ENCODE peak calls at places on chromosomes 3 and 15, in five cellular contexts. One of them, this sample, is unnamed.
A peak's percentile ranks its signal among the peaks of the same experiment; 100 is the strongest.

GRCh38 chr15:25616471-25616870 is 177.6 kb upstream of the UBE3A start:
- DNase-seq in HL-60: no peak
- DNase-seq in lung microvascular endothelial cell: no peak
- DNase-seq in choroid plexus epithelial cell: no peak
- DNase-seq in stimulated activated effector memory CD8-positive, alpha-beta T cell treated with anti-CD3 and anti-CD28 coated beads, Interleukin-12 subunit alpha, Interleukin-12 subunit beta, amount 100 ng/mL, for 72 hours: no peak
- DNase-seq in this sample: no peak

GRCh38 chr3:109729111-109729510 is 391.8 kb upstream of the DPPA4 start:
- DNase-seq in choroid plexus epithelial cell: peak; percentile 43
- DNase-seq in HL-60: no peak
- DNase-seq in lung microvascular endothelial cell: no peak
- DNase-seq in stimulated activated effector memory CD8-positive, alpha-beta T cell treated with anti-CD3 and anti-CD28 coated beads, Interleukin-12 subunit alpha, Interleukin-12 subunit beta, amount 100 ng/mL, for 72 hours: no peak
- DNase-seq in this sample: peak; percentile 9

GRCh38 chr3:151203053-151203420 is at the start of gene GPR171:
- DNase-seq in stimulated activated effector memory CD8-positive, alpha-beta T cell treated with anti-CD3 and anti-CD28 coated beads, Interleukin-12 subunit alpha, Interleukin-12 subunit beta, amount 100 ng/mL, for 72 hours: peak; percentile 82
- DNase-seq in choroid plexus epithelial cell: no peak
- DNase-seq in HL-60: no peak
- DNase-seq in lung microvascular endothelial cell: no peak
- DNase-seq in this sample: no peak

GRCh38 chr3:185796431-185797107 is 28.3 kb downstream of the IGF2BP2 start:
- DNase-seq in choroid plexus epithelial cell: peak; percentile 54
- DNase-seq in stimulated activated effector memory CD8-positive, alpha-beta T cell treated with anti-CD3 and anti-CD28 coated beads, Interleukin-12 subunit alpha, Interleukin-12 subunit beta, amount 100 ng/mL, for 72 hours: no peak
- DNase-seq in HL-60: no peak
- DNase-seq in lung microvascular endothelial cell: peak; percentile 96
- DNase-seq in this sample: peak; percentile 79

GRCh38 chr15:86266896-86267484 is 187.3 kb downstream of the AGBL1 start:
- DNase-seq in stimulated activated effector memory CD8-positive, alpha-beta T cell treated with anti-CD3 and anti-CD28 coated beads, Interleukin-12 subunit alpha, Interleukin-12 subunit beta, amount 100 ng/mL, for 72 hours: no peak
- DNase-seq in choroid plexus epithelial cell: no peak
- DNase-seq in lung microvascular endothelial cell: no peak
- DNase-seq in HL-60: no peak
- DNase-seq in this sample: no peak

GRCh38 chr3:187401861-187402260 is 33.7 kb downstream of the RTP4 start:
- DNase-seq in stimulated activated effector memory CD8-positive, alpha-beta T cell treated with anti-CD3 and anti-CD28 coated beads, Interleukin-12 subunit alpha, Interleukin-12 subunit beta, amount 100 ng/mL, for 72 hours: no peak
- DNase-seq in choroid plexus epithelial cell: no peak
- DNase-seq in HL-60: no peak
- DNase-seq in lung microvascular endothelial cell: no peak
- DNase-seq in this sample: no peak

GRCh38 chr3:140910860-140911259 is 30.8 kb upstream of the SLC25A36 start:
- DNase-seq in choroid plexus epithelial cell: peak; percentile 44
- DNase-seq in stimulated activated effector memory CD8-positive, alpha-beta T cell treated with anti-CD3 and anti-CD28 coated beads, Interleukin-12 subunit alpha, Interleukin-12 subunit beta, amount 100 ng/mL, for 72 hours: no peak
- DNase-seq in lung microvascular endothelial cell: peak; percentile 32
- DNase-seq in HL-60: no peak
- DNase-seq in this sample: peak; percentile 20

GRCh38 chr3:71710906-71711494 is 14.2 kb downstream of the EIF4E3 start:
- DNase-seq in HL-60: peak; percentile 30
- DNase-seq in choroid plexus epithelial cell: peak; percentile 78
- DNase-seq in lung microvascular endothelial cell: peak; percentile 68
- DNase-seq in stimulated activated effector memory CD8-positive, alpha-beta T cell treated with anti-CD3 and anti-CD28 coated beads, Interleukin-12 subunit alpha, Interleukin-12 subunit beta, amount 100 ng/mL, for 72 hours: no peak
- DNase-seq in this sample: peak; percentile 63

GRCh38 chr3:119637679-119638525 is 22.5 kb downstream of the POPDC2 start:
- DNase-seq in choroid plexus epithelial cell: peak; percentile 80
- DNase-seq in lung microvascular endothelial cell: peak; percentile 27
- DNase-seq in HL-60: peak; percentile 54
- DNase-seq in stimulated activated effector memory CD8-positive, alpha-beta T cell treated with anti-CD3 and anti-CD28 coated beads, Interleukin-12 subunit alpha, Interleukin-12 subunit beta, amount 100 ng/mL, for 72 hours: peak; percentile 58
- DNase-seq in this sample: peak; percentile 88

GRCh38 chr15:89081878-89082277 is 6.4 kb upstream of the ABHD2 start:
- DNase-seq in lung microvascular endothelial cell: no peak
- DNase-seq in HL-60: no peak
- DNase-seq in choroid plexus epithelial cell: no peak
- DNase-seq in stimulated activated effector memory CD8-positive, alpha-beta T cell treated with anti-CD3 and anti-CD28 coated beads, Interleukin-12 subunit alpha, Interleukin-12 subunit beta, amount 100 ng/mL, for 72 hours: no peak
- DNase-seq in this sample: no peak

GRCh38 chr15:26235148-26235769 is 372.1 kb upstream of the ATP10A start:
- DNase-seq in choroid plexus epithelial cell: no peak
- DNase-seq in HL-60: no peak
- DNase-seq in stimulated activated effector memory CD8-positive, alpha-beta T cell treated with anti-CD3 and anti-CD28 coated beads, Interleukin-12 subunit alpha, Interleukin-12 subunit beta, amount 100 ng/mL, for 72 hours: no peak
- DNase-seq in lung microvascular endothelial cell: no peak
- DNase-seq in this sample: no peak

GRCh38 chr3:10164546-10165393 is at the start of gene IRAK2:
- DNase-seq in stimulated activated effector memory CD8-positive, alpha-beta T cell treated with anti-CD3 and anti-CD28 coated beads, Interleukin-12 subunit alpha, Interleukin-12 subunit beta, amount 100 ng/mL, for 72 hours: peak; percentile 83
- DNase-seq in HL-60: peak; percentile 39
- DNase-seq in choroid plexus epithelial cell: peak; percentile 60
- DNase-seq in lung microvascular endothelial cell: peak; percentile 79
- DNase-seq in this sample: peak; percentile 56

GRCh38 chr3:43785551-43785950 is 94.8 kb downstream of the ABHD5 start:
- DNase-seq in lung microvascular endothelial cell: no peak
- DNase-seq in HL-60: no peak
- DNase-seq in choroid plexus epithelial cell: no peak
- DNase-seq in stimulated activated effector memory CD8-positive, alpha-beta T cell treated with anti-CD3 and anti-CD28 coated beads, Interleukin-12 subunit alpha, Interleukin-12 subunit beta, amount 100 ng/mL, for 72 hours: no peak
- DNase-seq in this sample: no peak

GRCh38 chr3:52234516-52235447 is 4.2 kb downstream of the TWF2 start:
- DNase-seq in HL-60: no peak
- DNase-seq in lung microvascular endothelial cell: no peak
- DNase-seq in stimulated activated effector memory CD8-positive, alpha-beta T cell treated with anti-CD3 and anti-CD28 coated beads, Interleukin-12 subunit alpha, Interleukin-12 subunit beta, amount 100 ng/mL, for 72 hours: no peak
- DNase-seq in choroid plexus epithelial cell: no peak
- DNase-seq in this sample: no peak